ENCODE peak calls at places on chromosomes 11 and 22, in five cellular contexts. Z is CD8-positive, alpha-beta memory T cell; S is germinal center; B is activated effector memory CD4-positive, alpha-beta T cell treated with anti-CD3 and anti-CD28 coated beads, Interleukin-2, amount 50 U/mL, for 16 hours; T is fibroblast of lung. A is an unnamed sample.

GRCh38 chr11:34427171-34427805 is 11.4 kb upstream of the CAT start:
- DNase-seq in Z (no peak), S (no peak), B (no peak), T (peak), A (peak)

GRCh38 chr11:15818132-15818842 is 538.1 kb downstream of the SOX6 start:
- DNase-seq in Z (no peak), S (no peak), B (no peak), T (no peak), A (no peak)

GRCh38 chr11:115276799-115277198 is 227.4 kb downstream of the CADM1 start:
- DNase-seq in Z (no peak), S (no peak), B (no peak), T (no peak), A (no peak)

GRCh38 chr11:31722754-31723153 is 88.4 kb downstream of the PAX6 start:
- DNase-seq in Z (no peak), S (no peak), B (no peak), T (no peak), A (no peak)

GRCh38 chr11:848380-848931 is 5.8 kb downstream of the TSPAN4 start:
- DNase-seq in Z (peak), S (peak), B (peak), T (no peak), A (no peak)

GRCh38 chr11:20055312-20055711 is 105.0 kb downstream of the DBX1 start:
- DNase-seq in Z (no peak), S (no peak), B (no peak), T (no peak), A (no peak)

GRCh38 chr11:80350541-80350940 is 909.7 kb upstream of the TENM4 start:
- DNase-seq in Z (no peak), S (no peak), B (no peak), T (no peak), A (no peak)

GRCh38 chr11:12114487-12115033 is 4.2 kb downstream of the MICAL2 start:
- DNase-seq in Z (no peak), S (no peak), B (no peak), T (peak), A (no peak)

GRCh38 chr11:94795799-94796580 is 27.8 kb downstream of the AMOTL1 start:
- DNase-seq in Z (no peak), S (no peak), B (no peak), T (no peak), A (no peak)

GRCh38 chr22:19937616-19938473 is 3.7 kb upstream of the COMT start:
- DNase-seq in Z (no peak), S (no peak), B (no peak), T (no peak), A (no peak)

GRCh38 chr11:117459979-117460300 is 132.3 kb downstream of the CEP164 start:
- DNase-seq in Z (no peak), S (no peak), B (no peak), T (no peak), A (no peak)

GRCh38 chr11:28090052-28090749 is 17.8 kb downstream of the KIF18A start:
- DNase-seq in Z (no peak), S (no peak), B (no peak), T (peak), A (no peak)

GRCh38 chr22:28051787-28052356 is 132.8 kb upstream of the PITPNB start:
- DNase-seq in Z (peak), S (peak), B (no peak), T (peak), A (no peak)

GRCh38 chr11:131253885-131254204 is 116.6 kb upstream of the NTM start:
- DNase-seq in Z (no peak), S (no peak), B (no peak), T (peak), A (no peak)

GRCh38 chr11:94757037-94757681 is 11.0 kb upstream of the AMOTL1 start:
- DNase-seq in Z (no peak), S (no peak), B (no peak), T (no peak), A (no peak)

GRCh38 chr22:20118572-20119020 is 1.6 kb upstream of the TRMT2A start:
- DNase-seq in Z (no peak), S (no peak), B (no peak), T (no peak), A (no peak)

GRCh38 chr11:62044639-62045121 is 77.2 kb upstream of the FTH1 start:
- DNase-seq in Z (no peak), S (no peak), B (no peak), T (no peak), A (no peak)

GRCh38 chr11:3166268-3167142 is 1.4 kb upstream of the OSBPL5 start:
- DNase-seq in Z (no peak), S (no peak), B (no peak), T (no peak), A (no peak)

GRCh38 chr22:21753374-21754111 is 17.9 kb upstream of the YPEL1 start:
- DNase-seq in Z (no peak), S (no peak), B (no peak), T (no peak), A (no peak)

GRCh38 chr11:66882540-66882939 is 25.7 kb downstream of the LRFN4 start:
- DNase-seq in Z (no peak), S (no peak), B (no peak), T (no peak), A (no peak)

GRCh38 chr11:103109818-103110388 is 677 bp downstream of the DYNC2H1 start:
- DNase-seq in Z (no peak), S (no peak), B (no peak), T (peak), A (no peak)

GRCh38 chr22:42745118-42745517 is 24.4 kb upstream of the A4GALT start:
- DNase-seq in Z (no peak), S (no peak), B (no peak), T (peak), A (no peak)

GRCh38 chr11:118953265-118953664 is 2.8 kb upstream of the UPK2 start:
- DNase-seq in Z (no peak), S (no peak), B (no peak), T (peak), A (no peak)

GRCh38 chr11:93024376-93024775 is 54.9 kb downstream of the MTNR1B start:
- DNase-seq in Z (no peak), S (no peak), B (no peak), T (peak), A (no peak)

GRCh38 chr11:119236490-119236889 is 30.4 kb downstream of the CBL start:
- DNase-seq in Z (no peak), S (no peak), B (no peak), T (peak), A (no peak)

GRCh38 chr11:14094481-14095037 is 132.0 kb downstream of the SPON1 start:
- DNase-seq in Z (no peak), S (no peak), B (no peak), T (no peak), A (no peak)

GRCh38 chr22:39309881-39310714 is 9.3 kb downstream of the RPL3 start:
- DNase-seq in Z (no peak), S (no peak), B (no peak), T (peak), A (no peak)

GRCh38 chr11:32435152-32435480 is 223 bp downstream of the WT1 start:
- DNase-seq in Z (no peak), S (no peak), B (no peak), T (no peak), A (no peak)

GRCh38 chr11:64348611-64349387 is 8.8 kb downstream of the CCDC88B start:
- DNase-seq in Z (no peak), S (no peak), B (no peak), T (no peak), A (no peak)

GRCh38 chr11:16561150-16561549 is 177.3 kb upstream of the C11orf58 start:
- DNase-seq in Z (no peak), S (no peak), B (no peak), T (no peak), A (no peak)

GRCh38 chr11:1197431-1197885 is 25.4 kb upstream of the MUC5B start:
- DNase-seq in Z (no peak), S (no peak), B (peak), T (no peak), A (no peak)

GRCh38 chr11:45098929-45099328 is 47.5 kb upstream of the PRDM11 start:
- DNase-seq in Z (no peak), S (no peak), B (peak), T (no peak), A (no peak)

GRCh38 chr11:5605849-5606248 is 9.4 kb downstream of the TRIM6 start:
- DNase-seq in Z (no peak), S (no peak), B (no peak), T (peak), A (peak)

GRCh38 chr11:70191495-70192140 is 11.5 kb upstream of the FADD start:
- DNase-seq in Z (no peak), S (peak), B (peak), T (peak), A (no peak)

GRCh38 chr11:75492181-75492820 is 33.4 kb downstream of the GDPD5 start:
- DNase-seq in Z (peak), S (peak), B (peak), T (no peak), A (no peak)

GRCh38 chr22:26245001-26245400 is 75.7 kb downstream of the SEZ6L start:
- DNase-seq in Z (no peak), S (no peak), B (no peak), T (no peak), A (no peak)

GRCh38 chr11:67118059-67118766 is 850 bp upstream of the KDM2A start:
- DNase-seq in Z (peak), S (peak), B (peak), T (no peak), A (no peak)

GRCh38 chr11:75558939-75559843 is 2.9 kb upstream of the SERPINH1 start:
- DNase-seq in Z (no peak), S (no peak), B (no peak), T (peak), A (no peak)